ENCODE peak calls at places on chromosomes 7 and 10, in four cellular contexts. U is HepG2, G is GM12878, H is K562. Z is an unnamed sample.
A peak's percentile ranks its signal among the peaks of the same experiment; 100 is the strongest.

GRCh38 chr10:60986779-60987178 is 42.8 kb upstream of the RHOBTB1 start:
- DNase-seq in G (no peak), U (no peak), H (no peak), Z (no peak)

GRCh38 chr7:24980695-24981543 is 941 bp upstream of the OSBPL3 start:
- DNase-seq in G (no peak), H (no peak), U (no peak), Z (no peak)

GRCh38 chr7:94907420-94908203 is at the start of gene PPP1R9A:
- DNase-seq in U (peak; percentile 63), G (no peak), H (no peak), Z (peak; percentile 82)

GRCh38 chr10:121070257-121070656 is 219.1 kb downstream of the WDR11 start:
- DNase-seq in U (peak; percentile 46), H (peak; percentile 13), G (no peak), Z (no peak)

GRCh38 chr7:135434047-135434446 is 75.9 kb downstream of the CNOT4 start:
- DNase-seq in H (no peak), U (peak; percentile 74), G (no peak), Z (no peak)

GRCh38 chr7:18212308-18212707 is 184.7 kb upstream of the PRPS1L1 start:
- DNase-seq in U (no peak), H (no peak), G (no peak), Z (no peak)

GRCh38 chr7:87231243-87231642 is 11.7 kb upstream of the TMEM243 start:
- DNase-seq in H (no peak), U (no peak), G (no peak), Z (peak; percentile 35)

GRCh38 chr10:4331150-4331549 is 494.9 kb upstream of the AKR1E2 start:
- DNase-seq in G (no peak), H (no peak), U (no peak), Z (no peak)

GRCh38 chr7:100753750-100754149 is 20.4 kb downstream of the ZAN start:
- DNase-seq in G (no peak), H (no peak), U (no peak), Z (no peak)

GRCh38 chr10:43047288-43047970 is 29.4 kb upstream of the RET start:
- DNase-seq in U (no peak), H (no peak), G (no peak), Z (peak; percentile 32)

GRCh38 chr7:30331338-30331737 is 46.9 kb downstream of the ZNRF2 start:
- DNase-seq in G (no peak), H (no peak), U (no peak), Z (no peak)

GRCh38 chr7:124251616-124252015 is 218.7 kb upstream of the TMEM229A start:
- DNase-seq in G (no peak), H (no peak), U (no peak), Z (no peak)

GRCh38 chr10:110432814-110433565 is 64.7 kb upstream of the DUSP5 start:
- DNase-seq in U (no peak), H (no peak), G (no peak), Z (no peak)

GRCh38 chr10:132960651-132961419 is 18.5 kb upstream of the CFAP46 start:
- DNase-seq in G (no peak), H (no peak), U (no peak), Z (peak; percentile 25)

GRCh38 chr10:118840071-118840775 is 85.5 kb upstream of the CACUL1 start:
- DNase-seq in G (no peak), U (no peak), H (peak; percentile 43), Z (no peak)

DNA sequence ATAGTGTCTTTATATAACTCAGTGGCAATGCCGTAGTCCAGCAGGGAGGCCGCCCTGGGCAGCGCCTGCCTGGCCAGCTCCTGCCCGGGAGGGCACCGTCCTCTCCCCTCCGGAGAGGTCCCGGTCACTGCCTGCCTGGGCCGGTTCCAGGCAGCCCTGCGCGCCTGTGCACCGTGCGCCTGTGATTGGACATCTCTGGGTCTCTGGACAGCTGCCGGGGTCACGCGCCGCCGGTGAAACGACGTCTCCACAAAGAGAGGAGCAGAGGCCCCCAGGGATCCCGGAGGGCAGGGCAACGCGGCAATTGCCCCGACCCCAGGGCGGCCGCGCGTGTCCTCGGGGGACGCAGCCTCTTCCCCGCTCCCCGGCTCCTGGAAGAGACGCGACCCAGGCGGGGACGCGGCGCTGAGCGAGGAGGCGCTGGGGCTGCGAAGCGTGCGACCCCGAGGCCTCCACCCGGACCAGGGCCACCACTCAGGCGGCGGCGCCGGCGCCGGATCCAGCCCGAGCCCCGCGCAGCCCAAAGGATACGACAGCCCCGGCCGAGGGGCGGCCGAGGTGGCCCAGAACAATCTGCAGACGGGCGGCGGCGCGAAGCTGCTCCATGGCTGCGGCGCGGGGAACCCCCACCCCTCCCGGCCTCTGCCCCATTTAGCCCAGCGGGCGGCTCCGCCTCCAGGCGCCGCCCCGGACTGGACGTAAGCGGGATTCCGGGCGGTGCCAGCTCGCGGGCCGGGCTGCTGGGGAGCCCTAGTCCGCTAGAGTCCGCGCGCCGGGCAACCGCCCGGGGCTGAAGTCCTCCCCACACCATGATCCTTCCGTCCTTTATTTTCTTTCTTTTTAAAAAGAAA is at the start of gene PHYH:
- DNase-seq in U (peak; percentile 70), H (peak; percentile 83), G (no peak), Z (peak; percentile 93)
- TF ChIP-seq FOXM1 in U (no peak), H (no peak), G (no peak), Z (no peak)

GRCh38 chr10:114876169-114876568 is 54.6 kb downstream of the FHIP2A start:
- DNase-seq in U (peak; percentile 62), H (no peak), G (no peak), Z (no peak)
- TF ChIP-seq NFIC in U (no peak), H (no peak), G (no peak), Z (no peak)

GRCh38 chr7:134356421-134356936 is 39.7 kb upstream of the SLC35B4 start:
- DNase-seq in U (no peak), G (no peak), H (no peak), Z (no peak)
- TF ChIP-seq FOXM1 in U (no peak), G (no peak), H (no peak), Z (no peak)

GRCh38 chr7:101880536-101881443 is 63.4 kb downstream of the CUX1 start:
- DNase-seq in G (no peak), H (peak; percentile 31), U (no peak), Z (no peak)
- TF ChIP-seq NFIC in G (no peak), H (peak; percentile 60), U (no peak), Z (no peak)

GRCh38 chr7:130201796-130202195 is 3.4 kb downstream of the TMEM209 start:
- DNase-seq in H (peak; percentile 89), U (no peak), G (no peak), Z (no peak)
- TF ChIP-seq FOXM1 in H (no peak), U (no peak), G (no peak), Z (no peak)

GRCh38 chr7:76358478-76359110 is at the start of gene YWHAG:
- DNase-seq in U (peak; percentile 57), H (peak; percentile 93), G (no peak), Z (peak; percentile 96)

GRCh38 chr7:76368190-76368589 is 9.4 kb upstream of the YWHAG start:
- DNase-seq in U (no peak), G (no peak), H (no peak), Z (no peak)

GRCh38 chr7:76369011-76369410 is 10.2 kb upstream of the YWHAG start:
- DNase-seq in U (no peak), H (no peak), G (no peak), Z (no peak)

GRCh38 chr7:76359111-76359986 is 558 bp upstream of the YWHAG start:
- DNase-seq in U (peak; percentile 97), H (peak; percentile 99), G (peak; percentile 85), Z (peak; percentile 98)

GRCh38 chr7:76364198-76364584 is 5.4 kb upstream of the YWHAG start:
- DNase-seq in H (peak; percentile 58), G (no peak), U (no peak), Z (no peak)
- TF ChIP-seq NFIC in H (no peak), G (no peak), U (no peak), Z (no peak)

GRCh38 chr10:124433461-124433860 is 14.7 kb upstream of the OAT start:
- DNase-seq in H (no peak), U (no peak), G (no peak), Z (no peak)

DNA sequence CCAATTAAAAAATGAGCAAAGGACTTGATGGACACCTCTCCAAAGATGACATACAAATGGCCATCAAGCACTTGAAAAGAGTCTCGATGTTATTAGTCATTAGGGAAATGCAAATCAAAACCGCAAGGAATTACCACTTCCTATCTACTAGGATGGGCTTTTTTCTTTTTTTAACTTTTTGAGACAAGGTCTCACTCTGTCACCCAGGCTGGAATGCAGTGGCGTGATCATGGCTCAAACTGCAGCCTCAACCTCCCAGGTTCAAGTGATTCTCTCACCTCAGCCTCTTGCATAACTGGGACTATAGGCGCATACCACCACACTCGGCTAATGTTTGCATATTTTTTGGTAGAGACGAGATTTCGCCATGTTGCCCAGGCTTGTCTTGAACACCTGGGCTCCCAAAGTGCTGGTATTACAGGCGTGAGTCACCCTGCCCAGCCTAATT is 13.6 kb downstream of the NKX1-2 start:
- DNase-seq in G (peak; percentile 47), U (peak; percentile 42), H (no peak), Z (no peak)
- TF ChIP-seq FOXM1 in G (no peak), U (no peak), H (no peak), Z (no peak)